ENCODE peak calls at places on chromosomes 2 and 18, in eight cellular contexts. One of them, this sample, is unnamed. For H3K36me3, the result is how much of the 10 kb centered on the place peaks cover.

GRCh38 chr2:118477111-118477517 is 370.3 kb downstream of the EN1 start:
- DNase-seq in lower lobe of right lung: no peak
- DNase-seq in Panc1: no peak
- DNase-seq in IMR-90: no peak
- DNase-seq in tibial artery: no peak
- DNase-seq in right lobe of liver: no peak
- DNase-seq in neural progenitor cell: peak
- DNase-seq in GM23248: no peak
- DNase-seq in this sample: no peak

GRCh38 chr2:96806468-96807126 is 9.5 kb upstream of the CNNM3 start:
- DNase-seq in lower lobe of right lung: no peak
- DNase-seq in Panc1: no peak
- DNase-seq in IMR-90: peak
- DNase-seq in tibial artery: no peak
- DNase-seq in right lobe of liver: no peak
- DNase-seq in neural progenitor cell: no peak
- DNase-seq in GM23248: no peak
- DNase-seq in this sample: no peak

GRCh38 chr18:6781846-6782245 is 52.3 kb downstream of the ARHGAP28 start:
- DNase-seq in lower lobe of right lung: no peak
- DNase-seq in Panc1: no peak
- DNase-seq in IMR-90: peak
- DNase-seq in tibial artery: no peak
- DNase-seq in right lobe of liver: no peak
- DNase-seq in neural progenitor cell: no peak
- DNase-seq in GM23248: peak
- DNase-seq in this sample: no peak

GRCh38 chr2:18559531-18559930 is 922 bp downstream of the RDH14 start:
- DNase-seq in lower lobe of right lung: no peak
- DNase-seq in Panc1: no peak
- DNase-seq in IMR-90: no peak
- DNase-seq in tibial artery: peak
- DNase-seq in right lobe of liver: no peak
- DNase-seq in neural progenitor cell: peak
- DNase-seq in GM23248: no peak
- DNase-seq in this sample: peak

GRCh38 chr2:42314892-42315468 is 46.0 kb downstream of the COX7A2L start:
- DNase-seq in lower lobe of right lung: no peak
- DNase-seq in Panc1: peak
- DNase-seq in IMR-90: peak
- DNase-seq in tibial artery: no peak
- DNase-seq in right lobe of liver: no peak
- DNase-seq in neural progenitor cell: no peak
- DNase-seq in GM23248: peak
- DNase-seq in this sample: no peak

GRCh38 chr18:42310956-42311355 is 355.9 kb downstream of the PIK3C3 start:
- DNase-seq in lower lobe of right lung: no peak
- DNase-seq in Panc1: no peak
- DNase-seq in IMR-90: no peak
- DNase-seq in tibial artery: no peak
- DNase-seq in right lobe of liver: no peak
- DNase-seq in neural progenitor cell: peak
- DNase-seq in GM23248: peak
- DNase-seq in this sample: no peak

GRCh38 chr18:13222371-13223281 is 4.1 kb downstream of the LDLRAD4 start:
- DNase-seq in lower lobe of right lung: peak
- DNase-seq in Panc1: no peak
- DNase-seq in IMR-90: peak
- DNase-seq in tibial artery: peak
- DNase-seq in right lobe of liver: peak
- DNase-seq in neural progenitor cell: no peak
- DNase-seq in GM23248: peak
- DNase-seq in this sample: no peak

GRCh38 chr18:78903436-78904178 is 76.0 kb upstream of the SALL3 start:
- DNase-seq in lower lobe of right lung: no peak
- DNase-seq in Panc1: no peak
- DNase-seq in IMR-90: no peak
- DNase-seq in tibial artery: no peak
- DNase-seq in right lobe of liver: no peak
- DNase-seq in neural progenitor cell: no peak
- DNase-seq in GM23248: no peak
- DNase-seq in this sample: no peak

GRCh38 chr2:234834228-234834923 is 117.4 kb upstream of the SH3BP4 start:
- DNase-seq in lower lobe of right lung: no peak
- DNase-seq in Panc1: no peak
- DNase-seq in IMR-90: no peak
- DNase-seq in tibial artery: no peak
- DNase-seq in right lobe of liver: no peak
- DNase-seq in neural progenitor cell: no peak
- DNase-seq in GM23248: no peak
- DNase-seq in this sample: no peak

GRCh38 chr2:208948073-208948472 is 475.8 kb upstream of the MAP2 start:
- DNase-seq in lower lobe of right lung: no peak
- DNase-seq in Panc1: no peak
- DNase-seq in IMR-90: no peak
- DNase-seq in tibial artery: no peak
- DNase-seq in right lobe of liver: no peak
- DNase-seq in neural progenitor cell: no peak
- DNase-seq in GM23248: no peak
- DNase-seq in this sample: no peak

GRCh38 chr2:85383850-85384249 is 26.3 kb downstream of the CAPG start:
- DNase-seq in lower lobe of right lung: no peak
- DNase-seq in Panc1: no peak
- DNase-seq in IMR-90: no peak
- DNase-seq in tibial artery: no peak
- DNase-seq in right lobe of liver: no peak
- DNase-seq in neural progenitor cell: no peak
- DNase-seq in GM23248: no peak
- DNase-seq in this sample: no peak

GRCh38 chr18:38966846-38967245 is 1401.2 kb upstream of the CELF4 start:
- DNase-seq in lower lobe of right lung: no peak
- DNase-seq in Panc1: no peak
- DNase-seq in IMR-90: no peak
- DNase-seq in tibial artery: no peak
- DNase-seq in right lobe of liver: no peak
- DNase-seq in neural progenitor cell: no peak
- DNase-seq in GM23248: no peak
- DNase-seq in this sample: no peak

GRCh38 chr18:78390348-78390929 is 589.2 kb upstream of the SALL3 start:
- DNase-seq in lower lobe of right lung: no peak
- DNase-seq in Panc1: no peak
- DNase-seq in IMR-90: no peak
- DNase-seq in tibial artery: no peak
- DNase-seq in right lobe of liver: no peak
- DNase-seq in neural progenitor cell: no peak
- DNase-seq in GM23248: no peak
- DNase-seq in this sample: no peak

GRCh38 chr2:235050992-235051351 is 99.2 kb downstream of the SH3BP4 start:
- DNase-seq in lower lobe of right lung: peak
- DNase-seq in Panc1: no peak
- DNase-seq in IMR-90: peak
- DNase-seq in tibial artery: peak
- DNase-seq in right lobe of liver: peak
- DNase-seq in neural progenitor cell: peak
- DNase-seq in GM23248: peak
- DNase-seq in this sample: peak

GRCh38 chr2:112996635-112997034 is 8.6 kb upstream of the IL36A start:
- DNase-seq in lower lobe of right lung: no peak
- DNase-seq in Panc1: no peak
- DNase-seq in IMR-90: no peak
- DNase-seq in tibial artery: no peak
- DNase-seq in right lobe of liver: no peak
- DNase-seq in neural progenitor cell: no peak
- DNase-seq in GM23248: no peak
- DNase-seq in this sample: no peak

GRCh38 chr2:86446060-86446459 is 4.9 kb downstream of the KDM3A start:
- DNase-seq in lower lobe of right lung: no peak
- DNase-seq in Panc1: no peak
- DNase-seq in IMR-90: no peak
- DNase-seq in tibial artery: no peak
- DNase-seq in right lobe of liver: no peak
- DNase-seq in neural progenitor cell: no peak
- DNase-seq in GM23248: peak
- DNase-seq in this sample: no peak

GRCh38 chr18:59459352-59460059 is 100.4 kb upstream of the LMAN1 start:
- DNase-seq in lower lobe of right lung: no peak
- DNase-seq in Panc1: no peak
- DNase-seq in IMR-90: peak
- DNase-seq in tibial artery: no peak
- DNase-seq in right lobe of liver: no peak
- DNase-seq in neural progenitor cell: peak
- DNase-seq in GM23248: peak
- DNase-seq in this sample: no peak

GRCh38 chr2:9215680-9216079 is 9.1 kb downstream of the ASAP2 start:
- DNase-seq in lower lobe of right lung: no peak
- DNase-seq in Panc1: no peak
- DNase-seq in IMR-90: no peak
- DNase-seq in tibial artery: no peak
- DNase-seq in right lobe of liver: no peak
- DNase-seq in neural progenitor cell: no peak
- DNase-seq in GM23248: no peak
- DNase-seq in this sample: no peak

GRCh38 chr2:9213477-9214051 is 7.0 kb downstream of the ASAP2 start:
- DNase-seq in lower lobe of right lung: no peak
- DNase-seq in Panc1: no peak
- DNase-seq in IMR-90: no peak
- DNase-seq in tibial artery: no peak
- DNase-seq in right lobe of liver: no peak
- DNase-seq in neural progenitor cell: no peak
- DNase-seq in GM23248: no peak
- DNase-seq in this sample: no peak

GRCh38 chr2:9212010-9212638 is 5.5 kb downstream of the ASAP2 start:
- DNase-seq in lower lobe of right lung: no peak
- DNase-seq in Panc1: no peak
- DNase-seq in IMR-90: no peak
- DNase-seq in tibial artery: no peak
- DNase-seq in right lobe of liver: no peak
- DNase-seq in neural progenitor cell: no peak
- DNase-seq in GM23248: peak
- DNase-seq in this sample: no peak

GRCh38 chr2:9212661-9213411 is 6.2 kb downstream of the ASAP2 start:
- DNase-seq in lower lobe of right lung: no peak
- DNase-seq in Panc1: no peak
- DNase-seq in IMR-90: no peak
- DNase-seq in tibial artery: no peak
- DNase-seq in right lobe of liver: no peak
- DNase-seq in neural progenitor cell: no peak
- DNase-seq in GM23248: peak
- DNase-seq in this sample: peak

GRCh38 chr2:9214866-9215265 is 8.3 kb downstream of the ASAP2 start:
- DNase-seq in lower lobe of right lung: no peak
- DNase-seq in Panc1: no peak
- DNase-seq in IMR-90: no peak
- DNase-seq in tibial artery: no peak
- DNase-seq in right lobe of liver: no peak
- DNase-seq in neural progenitor cell: no peak
- DNase-seq in GM23248: no peak
- DNase-seq in this sample: no peak
- H3K36me3 ChIP-seq in lower lobe of right lung: under half
- H3K36me3 ChIP-seq in Panc1: under half
- H3K36me3 ChIP-seq in IMR-90: under half
- H3K36me3 ChIP-seq in tibial artery: under half
- H3K36me3 ChIP-seq in right lobe of liver: under half
- H3K36me3 ChIP-seq in neural progenitor cell: under half
- H3K36me3 ChIP-seq in GM23248: under half
- H3K36me3 ChIP-seq in this sample: under half

DNA sequence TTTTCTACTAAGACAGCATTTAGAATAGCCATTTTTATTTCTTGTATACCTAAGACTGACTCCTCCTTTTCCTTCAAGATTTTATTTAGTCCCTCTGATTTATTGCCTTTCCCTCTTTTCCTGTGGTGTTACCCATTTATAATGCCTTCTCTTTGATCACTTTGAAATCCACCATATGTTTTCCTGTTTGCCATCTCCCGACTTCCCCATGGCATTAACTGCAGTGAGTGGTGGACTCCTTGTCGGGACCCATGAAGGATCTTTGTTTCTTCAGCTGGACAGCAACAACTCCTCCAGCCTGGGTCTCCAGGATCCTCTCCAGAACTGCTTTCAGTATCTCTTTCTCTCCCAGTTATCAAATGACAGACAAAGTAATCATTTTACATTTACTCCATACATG is 160.8 kb downstream of the CSRNP3 start:
- DNase-seq in lower lobe of right lung: no peak
- DNase-seq in Panc1: no peak
- DNase-seq in IMR-90: no peak
- DNase-seq in tibial artery: no peak
- DNase-seq in right lobe of liver: no peak
- DNase-seq in neural progenitor cell: no peak
- DNase-seq in GM23248: no peak
- DNase-seq in this sample: no peak
- H3K36me3 ChIP-seq in lower lobe of right lung: under half
- H3K36me3 ChIP-seq in Panc1: under half
- H3K36me3 ChIP-seq in IMR-90: under half
- H3K36me3 ChIP-seq in tibial artery: under half
- H3K36me3 ChIP-seq in right lobe of liver: under half
- H3K36me3 ChIP-seq in neural progenitor cell: under half
- H3K36me3 ChIP-seq in GM23248: under half
- H3K36me3 ChIP-seq in this sample: under half

DNA sequence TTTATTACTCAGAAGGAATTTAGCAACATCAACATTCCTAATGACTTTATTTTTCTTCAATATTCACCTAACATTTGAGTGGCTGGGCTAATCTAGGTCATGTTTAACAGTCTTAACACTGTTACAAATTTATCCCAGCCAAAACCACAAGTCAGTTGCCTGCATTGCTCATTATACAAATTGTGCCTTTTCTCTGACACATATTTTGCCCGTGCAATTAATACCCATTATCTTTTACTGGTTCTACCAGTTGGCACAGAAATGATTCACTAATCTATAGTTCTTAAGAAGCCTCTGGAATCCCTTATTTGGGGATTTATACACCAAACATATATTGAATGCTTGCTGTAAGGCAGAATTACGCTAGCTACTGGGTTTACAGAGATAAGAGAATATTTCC is 46.3 kb downstream of the ZCCHC2 start:
- DNase-seq in lower lobe of right lung: no peak
- DNase-seq in Panc1: no peak
- DNase-seq in IMR-90: no peak
- DNase-seq in tibial artery: no peak
- DNase-seq in right lobe of liver: no peak
- DNase-seq in neural progenitor cell: no peak
- DNase-seq in GM23248: no peak
- DNase-seq in this sample: no peak
- H3K36me3 ChIP-seq in lower lobe of right lung: half or more
- H3K36me3 ChIP-seq in Panc1: under half
- H3K36me3 ChIP-seq in IMR-90: under half
- H3K36me3 ChIP-seq in tibial artery: under half
- H3K36me3 ChIP-seq in right lobe of liver: half or more
- H3K36me3 ChIP-seq in neural progenitor cell: under half
- H3K36me3 ChIP-seq in GM23248: under half
- H3K36me3 ChIP-seq in this sample: under half

DNA sequence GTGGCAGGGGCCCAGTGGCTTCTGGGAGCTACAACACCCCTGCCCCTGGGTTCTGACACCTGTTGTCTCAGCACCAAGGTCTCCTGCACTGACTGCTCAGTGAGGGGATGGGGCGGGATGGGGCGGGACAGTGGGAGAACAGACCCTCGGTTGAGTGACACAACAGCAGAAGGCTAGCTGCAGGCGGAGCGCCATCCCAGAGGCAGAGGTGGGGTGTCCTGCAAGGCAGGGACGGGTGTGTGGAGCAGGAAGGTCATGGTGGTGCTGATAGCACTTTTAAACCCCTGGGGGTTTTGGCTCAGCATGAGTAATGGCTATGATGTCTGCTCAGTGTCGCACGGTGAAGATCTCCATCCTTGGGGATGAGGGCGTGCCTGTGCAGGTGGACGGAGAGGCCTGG is 105.1 kb downstream of the DGKD start:
- DNase-seq in lower lobe of right lung: no peak
- DNase-seq in Panc1: no peak
- DNase-seq in IMR-90: no peak
- DNase-seq in tibial artery: no peak
- DNase-seq in right lobe of liver: peak
- DNase-seq in neural progenitor cell: no peak
- DNase-seq in GM23248: no peak
- DNase-seq in this sample: no peak
- H3K36me3 ChIP-seq in lower lobe of right lung: half or more
- H3K36me3 ChIP-seq in Panc1: under half
- H3K36me3 ChIP-seq in IMR-90: half or more
- H3K36me3 ChIP-seq in tibial artery: half or more
- H3K36me3 ChIP-seq in right lobe of liver: under half
- H3K36me3 ChIP-seq in neural progenitor cell: under half
- H3K36me3 ChIP-seq in GM23248: under half
- H3K36me3 ChIP-seq in this sample: under half